ENCODE peak calls at places on chromosomes 3 and 15, in four cellular contexts. M, V, J and F are unnamed samples.

GRCh38 chr3:134055661-134056060 is 25.9 kb upstream of the SLCO2A1 start:
- DNase-seq in J (no peak), M (no peak), V (no peak), F (no peak)

GRCh38 chr15:42059661-42060476 is 34.5 kb downstream of the PLA2G4D start:
- DNase-seq in V (peak; percentile 76), J (no peak), M (peak; percentile 30), F (peak; percentile 61)

GRCh38 chr3:186930639-186931486 is 537 bp downstream of the ST6GAL1 start:
- DNase-seq in M (no peak), J (peak; percentile 37), V (peak; percentile 64), F (peak; percentile 68)

GRCh38 chr15:36571301-36571700 is 8.1 kb upstream of the CDIN1 start:
- DNase-seq in V (no peak), M (no peak), J (no peak), F (no peak)

GRCh38 chr3:81013360-81013759 is 748.1 kb downstream of the GBE1 start:
- DNase-seq in M (no peak), J (no peak), V (no peak), F (no peak)

GRCh38 chr3:186261638-186262037 is 100.4 kb downstream of the DGKG start:
- DNase-seq in M (no peak), V (no peak), J (no peak), F (peak; percentile 13)

GRCh38 chr15:40276927-40277326 is 5.9 kb downstream of the ANKRD63 start:
- DNase-seq in M (no peak), J (no peak), V (no peak), F (no peak)

GRCh38 chr3:17023006-17023664 is 138.4 kb downstream of the PLCL2 start:
- DNase-seq in J (no peak), V (peak; percentile 50), M (no peak), F (no peak)

GRCh38 chr3:32428092-32429068 is 36.7 kb downstream of the CMTM7 start:
- DNase-seq in J (no peak), M (no peak), V (no peak), F (no peak)